ENCODE peak calls at places on chromosome 16, in eight cellular contexts. H, G, P, J, M, S, I and Y are unnamed samples.

GRCh38 chr16:24508614-24509013 is 30.8 kb upstream of the RBBP6 start:
- DNase-seq in J (no peak), P (peak; percentile 79), I (no peak), S (peak; percentile 82), M (no peak), H (no peak), G (peak; percentile 76), Y (peak; percentile 88)

GRCh38 chr16:67430504-67431076 is 331 bp upstream of the HSD11B2 start:
- DNase-seq in M (no peak), J (peak; percentile 57), H (peak; percentile 89), G (no peak), P (no peak), I (no peak), S (no peak), Y (peak; percentile 41)

GRCh38 chr16:12868169-12868568 is 33.2 kb upstream of the SHISA9 start:
- DNase-seq in S (no peak), I (no peak), G (no peak), P (no peak), J (no peak), H (no peak), M (no peak), Y (no peak)

GRCh38 chr16:78749745-78750268 is 650.4 kb downstream of the WWOX start:
- DNase-seq in S (no peak), M (no peak), I (no peak), P (no peak), J (no peak), H (no peak), G (no peak), Y (no peak)

GRCh38 chr16:30413116-30413806 is 5.9 kb downstream of the ZNF771 start:
- DNase-seq in I (no peak), H (no peak), G (no peak), M (no peak), S (no peak), J (no peak), P (no peak), Y (no peak)

GRCh38 chr16:50136399-50136798 is 16.7 kb upstream of the TENT4B start:
- DNase-seq in I (no peak), P (no peak), J (no peak), H (no peak), G (no peak), S (no peak), M (no peak), Y (no peak)

GRCh38 chr16:79363484-79363883 is 237.1 kb downstream of the MAF start:
- DNase-seq in I (no peak), S (no peak), G (no peak), H (no peak), M (no peak), J (no peak), P (no peak), Y (no peak)

GRCh38 chr16:4193920-4194319 is 48.0 kb downstream of the SRL start:
- DNase-seq in M (no peak), I (no peak), H (no peak), P (peak; percentile 26), J (no peak), S (no peak), G (no peak), Y (no peak)

GRCh38 chr16:76976101-76976500 is 214.9 kb upstream of the MON1B start:
- DNase-seq in S (no peak), G (no peak), I (no peak), M (no peak), J (no peak), H (no peak), P (no peak), Y (no peak)

DNA sequence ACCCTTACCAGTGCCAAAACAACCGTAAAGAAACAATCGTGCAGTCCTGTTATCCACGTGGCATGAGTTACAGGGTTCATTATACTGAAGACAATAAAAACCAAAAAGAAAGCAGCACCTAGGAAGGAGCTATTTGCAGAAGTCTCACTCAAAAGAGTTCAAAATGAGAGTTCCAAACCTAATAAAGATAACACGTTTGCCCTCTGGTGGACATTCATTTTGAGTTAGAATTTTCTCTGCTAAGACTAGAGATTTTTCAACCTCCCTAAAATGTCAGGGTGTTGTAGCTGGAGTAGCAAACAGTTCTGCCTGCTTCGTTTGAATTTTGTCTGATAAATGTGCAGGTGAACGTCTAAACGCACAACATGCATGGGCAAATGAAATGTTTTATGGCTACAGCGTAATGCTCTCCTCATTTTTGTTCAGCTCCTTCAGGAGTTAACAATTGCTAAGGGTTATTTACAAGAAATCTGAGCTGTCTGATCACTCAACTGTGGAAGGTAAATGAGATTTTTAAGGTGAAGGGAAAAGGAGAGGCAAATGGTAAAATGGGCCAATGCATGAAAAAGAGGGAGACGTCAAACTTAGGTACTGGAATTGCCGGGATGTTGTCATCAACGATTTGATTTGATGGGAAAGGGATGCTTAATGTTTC is 1067.9 kb upstream of the EEF2KMT start:
- DNase-seq in P (no peak), H (no peak), I (no peak), S (peak; percentile 7), G (no peak), J (peak; percentile 34), M (no peak), Y (no peak)
- TF ChIP-seq CTCF in P (no peak), H (peak; percentile 22), I (no peak), S (peak; percentile 70), G (no peak), J (peak; percentile 56), M (no peak), Y (no peak)

DNA sequence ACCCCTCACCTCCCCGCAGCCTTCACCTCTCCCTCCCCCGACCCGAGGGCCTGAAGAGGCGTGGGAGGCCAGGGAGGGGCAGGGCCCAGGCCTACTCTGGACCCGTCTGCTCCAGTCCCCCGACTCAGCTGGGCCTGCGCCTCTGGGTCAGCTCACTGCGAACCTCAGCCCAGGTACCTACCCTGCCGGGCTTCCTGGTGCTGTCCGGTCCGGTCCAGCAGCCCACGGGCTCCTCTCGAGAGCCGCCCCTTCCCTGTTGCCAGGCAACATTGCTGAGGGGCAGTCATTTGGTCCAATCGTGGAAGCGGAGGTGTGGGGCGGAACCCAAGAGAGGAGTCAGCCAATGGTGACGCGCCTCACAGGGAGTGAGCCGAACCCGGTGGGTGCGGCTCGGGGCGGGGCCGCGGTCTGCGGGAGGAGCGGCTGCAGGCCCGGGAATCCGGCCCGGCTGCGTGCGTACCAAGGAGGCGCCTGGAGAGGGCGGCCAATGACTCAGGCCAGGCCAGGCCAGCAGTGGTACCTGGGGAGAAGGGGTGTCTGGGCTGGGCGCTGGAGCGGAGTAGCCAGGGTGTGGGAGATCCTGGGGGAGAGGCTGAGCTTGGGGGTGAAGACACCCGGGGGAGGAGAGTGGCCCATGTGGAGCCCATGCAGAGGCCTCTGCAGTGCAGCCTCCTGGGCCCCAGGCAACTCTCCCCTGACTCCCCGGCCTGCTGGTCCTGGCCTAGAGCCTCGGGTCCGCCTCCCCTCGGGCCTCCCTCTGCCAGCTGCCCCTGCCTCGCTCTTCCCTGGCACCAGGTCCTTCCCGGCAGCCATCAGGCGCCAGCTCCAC is at the start of gene MEAK7:
- DNase-seq in I (peak; percentile 99), J (peak; percentile 99), G (peak; percentile 98), H (peak; percentile 100), P (peak; percentile 98), S (peak; percentile 99), M (peak; percentile 99), Y (peak; percentile 99)
- TF ChIP-seq CTCF in I (no peak), J (peak; percentile 12), G (no peak), H (peak; percentile 9), P (no peak), S (no peak), M (no peak), Y (peak; percentile 13)

DNA sequence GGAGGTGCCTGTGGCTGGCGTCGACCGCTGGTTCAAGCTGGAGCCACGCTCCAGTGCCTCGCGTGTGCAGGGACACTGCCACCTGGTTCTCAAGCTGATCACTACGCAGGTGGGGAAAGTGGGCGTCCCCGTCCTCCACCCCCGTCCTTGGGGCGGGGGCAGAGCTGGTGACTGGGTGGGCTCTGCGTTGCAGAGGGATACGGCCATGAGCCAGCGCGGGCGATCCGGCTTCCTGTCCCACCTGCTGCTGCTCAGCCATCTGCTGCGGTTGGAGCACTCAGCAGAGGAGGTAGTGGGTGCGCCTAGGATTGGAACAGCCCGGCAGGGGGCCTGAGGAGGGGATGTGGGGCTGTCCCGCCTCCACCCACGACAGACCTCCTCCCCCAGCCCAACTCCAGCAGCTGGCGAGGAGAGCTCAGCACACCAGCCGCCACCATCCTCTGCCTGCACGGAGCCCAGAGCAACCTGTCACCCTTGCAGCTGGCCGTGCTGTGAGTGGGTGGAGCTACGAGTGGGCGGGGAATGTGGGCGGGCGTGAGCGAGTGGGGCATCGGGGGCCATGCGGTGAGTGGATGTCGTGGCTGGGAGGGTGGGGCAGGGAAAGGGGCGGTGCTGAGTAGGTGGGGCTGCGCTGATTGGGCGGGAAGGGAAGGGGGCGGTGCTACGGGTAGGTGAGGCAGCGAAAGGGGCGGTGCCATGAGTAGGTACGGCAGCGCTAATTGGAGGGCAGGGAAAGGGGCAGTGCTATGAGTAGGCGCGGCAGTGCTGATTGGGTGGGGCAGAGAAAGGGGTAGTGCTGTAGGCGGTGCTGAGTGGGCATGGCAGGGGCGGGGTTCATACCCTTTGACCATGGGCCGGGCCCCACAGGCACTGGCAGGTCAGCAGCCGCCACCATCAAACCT is 8.9 kb downstream of the TSR3 start:
- DNase-seq in G (peak; percentile 66), I (peak; percentile 92), P (peak; percentile 58), M (peak; percentile 99), H (peak; percentile 100), S (peak; percentile 86), J (peak; percentile 99), Y (peak; percentile 99)
- TF ChIP-seq CTCF in G (no peak), I (no peak), P (no peak), M (no peak), H (no peak), S (no peak), J (no peak), Y (no peak)

GRCh38 chr16:87235810-87236515 is 81.2 kb downstream of the C16orf95 start:
- DNase-seq in G (no peak), I (no peak), S (no peak), M (no peak), J (peak; percentile 26), H (no peak), P (no peak), Y (no peak)
- TF ChIP-seq CTCF in G (no peak), I (no peak), S (no peak), M (no peak), J (peak; percentile 21), H (no peak), P (no peak), Y (no peak)